ENCODE peak calls at places on chromosomes 6 and 20, in six cellular contexts. L is HFF-Myc; B is Peyer's patch; G is AG09309; C is mucosa of descending colon; O is CD8-positive, alpha-beta T cell. Q is an unnamed sample.

GRCh38 chr20:22819134-22819533 is 216.0 kb upstream of the SSTR4 start:
- DNase-seq in B (no peak), O (no peak), C (no peak), G (no peak), L (no peak), Q (no peak)

GRCh38 chr6:41286544-41287346 is at the start of gene TREM1:
- DNase-seq in L (peak), B (no peak), O (no peak), C (no peak), G (peak), Q (no peak)

GRCh38 chr6:111626446-111626845 is 20.8 kb upstream of the TRAF3IP2 start:
- DNase-seq in B (no peak), O (no peak), C (no peak), L (no peak), G (no peak), Q (no peak)

GRCh38 chr6:3619800-3620199 is 131.7 kb downstream of the PXDC1 start:
- DNase-seq in B (no peak), L (no peak), C (no peak), O (no peak), G (no peak), Q (no peak)

GRCh38 chr6:21144928-21145327 is 448.6 kb upstream of the SOX4 start:
- DNase-seq in O (no peak), B (no peak), C (no peak), L (no peak), G (no peak), Q (no peak)

GRCh38 chr6:6793388-6794250 is 205.1 kb downstream of the LY86 start:
- DNase-seq in C (no peak), B (no peak), O (no peak), L (no peak), G (no peak), Q (no peak)

GRCh38 chr6:48111143-48111506 is at the start of gene PTCHD4:
- DNase-seq in B (no peak), L (peak), C (no peak), O (no peak), G (peak), Q (peak)

GRCh38 chr6:42505377-42505702 is 53.6 kb upstream of the TRERF1 start:
- DNase-seq in G (no peak), B (no peak), O (no peak), C (no peak), L (no peak), Q (no peak)

GRCh38 chr20:13331536-13331935 is 110.5 kb downstream of the ISM1 start:
- DNase-seq in L (no peak), O (no peak), B (no peak), C (no peak), G (no peak), Q (no peak)

GRCh38 chr6:14401181-14401745 is 283.7 kb downstream of the CD83 start:
- DNase-seq in G (no peak), L (no peak), O (no peak), C (no peak), B (no peak), Q (no peak)

GRCh38 chr6:137722749-137723272 is 144.2 kb upstream of the TNFAIP3 start:
- DNase-seq in B (no peak), O (no peak), C (no peak), L (no peak), G (no peak), Q (no peak)

GRCh38 chr6:11427827-11428245 is 109.7 kb upstream of the TMEM170B start:
- DNase-seq in C (no peak), B (no peak), O (no peak), G (no peak), L (no peak), Q (peak)

GRCh38 chr6:131782764-131783163 is 25.1 kb upstream of the ENPP1 start:
- DNase-seq in C (no peak), O (no peak), L (no peak), G (no peak), B (no peak), Q (no peak)

GRCh38 chr6:137705166-137706064 is 161.6 kb upstream of the TNFAIP3 start:
- DNase-seq in B (peak), C (peak), G (no peak), L (no peak), O (peak), Q (peak)

GRCh38 chr6:158772172-158772571 is 47.0 kb downstream of the EZR start:
- DNase-seq in C (no peak), O (no peak), L (no peak), G (no peak), B (no peak), Q (no peak)

GRCh38 chr20:3509064-3509463 is 38.2 kb downstream of the ATRN start:
- DNase-seq in G (no peak), C (no peak), O (no peak), B (no peak), L (no peak), Q (no peak)

GRCh38 chr6:30876039-30876730 is 8.1 kb upstream of the DDR1 start:
- DNase-seq in B (no peak), L (no peak), G (peak), O (no peak), C (no peak), Q (peak)

GRCh38 chr20:49888341-49889244 is 26.7 kb downstream of the SPATA2 start:
- DNase-seq in L (no peak), G (no peak), C (no peak), O (peak), B (peak), Q (peak)

GRCh38 chr6:34514593-34515472 is 41.3 kb downstream of the SPDEF start:
- DNase-seq in G (no peak), B (no peak), O (no peak), C (no peak), L (peak), Q (peak)

GRCh38 chr6:89145461-89145961 is 344 bp upstream of the PM20D2 start:
- DNase-seq in G (no peak), C (no peak), O (peak), B (peak), L (peak), Q (no peak)

GRCh38 chr20:51584116-51584515 is 41.6 kb upstream of the NFATC2 start:
- DNase-seq in B (no peak), G (no peak), C (no peak), L (no peak), O (no peak), Q (no peak)

GRCh38 chr6:42099340-42100028 is 42.9 kb downstream of the C6orf132 start:
- DNase-seq in C (peak), L (no peak), G (no peak), O (no peak), B (no peak), Q (no peak)

GRCh38 chr6:30155522-30156261 is 5.3 kb downstream of the TRIM10 start:
- DNase-seq in G (no peak), L (no peak), O (no peak), B (no peak), C (no peak), Q (no peak)

GRCh38 chr6:8888468-8888867 is 453.1 kb upstream of the SLC35B3 start:
- DNase-seq in G (no peak), B (no peak), L (no peak), O (no peak), C (no peak), Q (no peak)

GRCh38 chr6:90468080-90468479 is 118.8 kb downstream of the MAP3K7 start:
- DNase-seq in C (no peak), G (no peak), B (no peak), L (no peak), O (no peak), Q (no peak)

GRCh38 chr6:167819640-167820039 is 7.1 kb upstream of the AFDN start:
- DNase-seq in G (no peak), C (no peak), L (no peak), B (no peak), O (no peak), Q (no peak)

GRCh38 chr20:62400021-62400420 is 7.1 kb downstream of the CABLES2 start:
- DNase-seq in B (no peak), G (no peak), O (no peak), L (no peak), C (no peak), Q (no peak)

DNA sequence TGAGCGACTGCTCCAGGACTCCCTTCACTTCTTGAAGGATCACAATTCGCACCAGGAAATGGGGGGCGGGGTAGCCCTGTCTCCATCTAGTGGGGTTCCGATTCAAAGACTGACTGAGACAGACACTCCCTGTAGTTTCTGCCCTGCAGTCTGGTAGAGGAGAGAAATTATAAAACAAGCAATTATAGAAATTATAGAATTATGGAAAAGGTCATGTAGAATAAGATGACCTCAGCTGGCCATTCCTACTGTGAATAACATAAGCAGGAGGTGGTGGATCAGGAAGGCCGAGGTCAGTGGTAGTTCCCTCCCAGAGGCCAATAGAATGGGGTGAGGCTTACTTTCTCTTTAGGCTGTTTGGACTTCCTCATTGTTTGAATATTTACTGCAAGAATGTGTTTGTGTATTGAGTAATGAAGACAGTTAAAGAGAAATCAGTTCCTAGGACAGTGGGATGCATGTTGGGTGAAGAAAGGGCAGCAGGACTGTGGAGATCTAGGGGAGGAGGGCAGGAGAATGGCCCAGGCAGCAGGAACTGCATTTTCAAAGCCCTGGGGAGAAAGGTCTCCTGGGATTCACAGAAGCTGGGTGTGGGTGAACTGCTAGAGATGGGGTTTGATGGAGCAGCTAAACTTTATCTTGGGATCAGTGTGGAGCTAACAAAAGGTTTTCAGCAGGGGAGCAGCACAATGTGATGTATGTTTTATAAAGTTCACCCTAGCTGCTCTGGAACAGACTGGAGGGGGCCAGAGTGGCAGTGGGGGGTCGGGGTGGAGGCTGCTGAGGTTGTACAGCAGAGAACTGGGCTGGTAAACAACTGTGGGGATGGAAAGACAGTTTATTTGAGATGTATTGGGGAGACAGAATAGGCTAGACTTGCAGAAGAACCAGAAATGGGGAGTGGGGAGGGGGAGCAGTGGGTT is 2.1 kb downstream of the ZNF341 start:
- DNase-seq in C (peak), B (peak), L (no peak), O (no peak), G (no peak), Q (no peak)
- TF ChIP-seq CTCF in C (no peak), B (no peak), L (no peak), O (no peak), G (no peak), Q (no peak)

GRCh38 chr6:161444464-161444863 is 170.6 kb upstream of the AGPAT4 start:
- DNase-seq in L (no peak), B (no peak), C (no peak), G (no peak), O (no peak), Q (peak)
- H3K4me3 ChIP-seq in L (no peak), B (no peak), C (no peak), G (no peak), O (no peak), Q (no peak)

GRCh38 chr20:44698351-44698750 is 16.8 kb upstream of the CCN5 start:
- DNase-seq in C (no peak), O (no peak), B (no peak), G (no peak), L (no peak), Q (no peak)

GRCh38 chr20:44693625-44694024 is 21.5 kb upstream of the CCN5 start:
- DNase-seq in L (no peak), B (no peak), G (no peak), O (no peak), C (no peak), Q (no peak)

GRCh38 chr20:44694159-44694558 is 21.0 kb upstream of the CCN5 start:
- DNase-seq in B (no peak), L (no peak), O (no peak), G (no peak), C (no peak), Q (no peak)

GRCh38 chr20:44695295-44696230 is 19.6 kb upstream of the CCN5 start:
- DNase-seq in G (peak), O (no peak), B (no peak), C (no peak), L (no peak), Q (no peak)

GRCh38 chr20:44696315-44696714 is 18.9 kb upstream of the CCN5 start:
- DNase-seq in B (no peak), G (no peak), C (no peak), L (no peak), O (no peak), Q (no peak)
- TF ChIP-seq CTCF in B (no peak), G (no peak), C (no peak), L (no peak), O (no peak), Q (no peak)

DNA sequence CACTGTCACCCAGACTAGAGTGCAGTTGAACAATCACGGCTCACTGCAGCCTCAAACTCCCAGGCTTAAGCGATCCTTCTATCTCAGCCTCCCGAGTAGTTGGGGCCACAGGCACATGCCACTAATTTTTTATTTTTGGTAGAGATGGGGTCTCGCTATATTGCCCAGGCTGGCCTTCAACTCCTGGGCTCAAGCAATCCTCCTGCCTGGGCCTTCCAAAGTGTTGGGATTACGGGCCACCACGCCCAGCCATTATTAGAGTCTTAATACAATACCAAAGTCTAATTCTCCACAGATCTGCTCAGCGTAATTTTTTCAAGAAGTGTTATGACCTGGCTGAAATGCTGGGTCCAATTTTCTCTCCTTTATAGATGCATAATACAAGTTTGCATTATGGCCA is 3.0 kb downstream of the GCLC start:
- DNase-seq in L (no peak), G (no peak), O (no peak), C (no peak), B (no peak), Q (no peak)
- H3K4me3 ChIP-seq in L (no peak), G (no peak), O (no peak), C (no peak), B (no peak), Q (no peak)

GRCh38 chr20:35562541-35563110 is 20.7 kb downstream of the ERGIC3 start:
- DNase-seq in B (no peak), C (no peak), G (no peak), O (no peak), L (no peak), Q (no peak)

GRCh38 chr20:35560105-35560511 is 18.2 kb downstream of the ERGIC3 start:
- DNase-seq in C (no peak), L (no peak), B (no peak), O (no peak), G (no peak), Q (no peak)

GRCh38 chr20:35560541-35560940 is 18.7 kb downstream of the ERGIC3 start:
- DNase-seq in O (no peak), B (no peak), C (no peak), G (no peak), L (no peak), Q (no peak)

GRCh38 chr20:35561268-35561667 is 19.4 kb downstream of the ERGIC3 start:
- DNase-seq in C (no peak), L (peak), O (no peak), G (peak), B (peak), Q (no peak)

GRCh38 chr20:35561671-35562070 is 19.8 kb downstream of the ERGIC3 start:
- DNase-seq in G (no peak), L (no peak), B (no peak), C (no peak), O (no peak), Q (no peak)
- TF ChIP-seq CTCF in G (no peak), L (no peak), B (no peak), C (no peak), O (no peak), Q (no peak)

DNA sequence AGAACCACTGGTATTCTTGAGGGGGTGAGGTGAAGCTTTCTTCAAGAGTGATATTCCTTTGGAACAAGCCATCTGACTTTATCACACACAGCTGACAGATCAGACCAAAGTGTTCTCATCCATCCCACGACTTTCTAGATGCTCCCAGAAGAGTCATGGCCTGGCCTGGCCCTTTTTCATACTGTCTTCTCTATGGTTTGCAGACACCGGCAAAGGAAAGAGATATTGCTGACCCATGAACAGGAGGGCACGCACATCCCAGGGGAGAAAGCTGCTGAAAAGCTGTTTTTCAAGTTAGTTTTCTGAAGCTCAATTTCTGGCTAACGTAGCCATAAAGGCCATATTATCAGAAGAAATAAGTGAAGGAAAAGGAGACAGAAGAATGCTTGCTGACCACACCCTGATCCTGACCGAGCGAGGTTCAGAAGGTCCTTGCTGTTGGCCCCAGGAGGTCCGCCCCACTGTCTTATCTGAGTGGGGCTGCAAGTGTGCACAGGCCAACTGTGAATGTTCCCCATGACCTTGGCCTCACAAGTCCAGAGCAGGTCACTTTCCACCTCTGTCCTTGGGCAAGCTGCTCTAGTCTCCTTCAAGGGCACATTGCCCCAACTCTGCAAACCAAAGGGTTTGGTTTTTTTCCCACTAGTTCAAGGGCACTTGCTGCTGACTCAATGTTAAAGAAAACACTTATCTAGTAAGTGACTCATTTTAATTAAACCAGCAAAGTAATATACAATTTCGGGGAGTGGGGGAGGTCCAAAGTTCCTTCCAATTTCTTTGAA is 2.0 kb downstream of the ACSS1 start:
- DNase-seq in C (no peak), O (no peak), B (no peak), G (no peak), L (no peak), Q (no peak)
- H3K4me3 ChIP-seq in C (no peak), O (peak), B (peak), G (no peak), L (no peak), Q (no peak)

GRCh38 chr20:38727602-38728236 is 3.4 kb downstream of the SLC32A1 start:
- DNase-seq in O (no peak), C (no peak), L (no peak), B (no peak), G (no peak), Q (no peak)

GRCh38 chr20:38725959-38726848 is 1.9 kb downstream of the SLC32A1 start:
- DNase-seq in B (peak), C (no peak), O (peak), G (no peak), L (no peak), Q (peak)

GRCh38 chr20:38728237-38728761 is 4.0 kb downstream of the SLC32A1 start:
- DNase-seq in L (no peak), C (no peak), O (no peak), B (no peak), G (no peak), Q (no peak)

GRCh38 chr20:38725458-38725958 is 1.2 kb downstream of the SLC32A1 start:
- DNase-seq in B (no peak), G (no peak), O (no peak), C (no peak), L (no peak), Q (no peak)

DNA sequence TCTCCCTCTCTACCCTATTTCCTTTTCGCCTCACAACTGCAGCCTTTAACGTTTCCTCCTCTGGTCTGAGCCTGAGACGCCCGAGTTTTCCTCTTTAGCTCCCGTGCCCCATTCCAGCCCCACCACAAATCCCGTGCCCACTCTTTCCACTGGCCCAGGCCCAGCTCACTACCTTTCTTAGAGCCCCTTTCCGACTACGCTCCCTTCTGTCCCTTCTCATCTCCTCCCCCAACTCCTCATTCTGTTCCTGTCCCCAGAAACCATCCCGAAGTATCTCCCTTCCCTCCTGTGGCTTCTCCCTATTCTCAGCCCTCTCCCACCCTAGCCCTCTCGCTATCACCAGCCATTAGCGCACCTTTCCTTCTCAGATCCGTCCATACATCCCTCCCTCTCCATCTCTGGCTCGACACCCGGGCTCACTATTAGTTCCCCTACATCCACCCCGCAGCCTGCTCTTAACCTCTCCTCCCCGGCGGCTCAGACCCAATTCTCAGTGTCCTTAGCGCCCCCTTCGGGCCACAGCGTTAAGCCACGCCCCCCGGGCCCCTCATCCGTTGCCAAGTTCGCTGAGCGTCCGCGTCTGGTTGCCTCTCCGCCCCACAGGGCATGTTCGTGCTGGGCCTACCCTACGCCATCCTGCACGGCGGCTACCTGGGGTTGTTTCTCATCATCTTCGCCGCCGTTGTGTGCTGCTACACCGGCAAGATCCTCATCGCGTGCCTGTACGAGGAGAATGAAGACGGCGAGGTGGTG is 2.7 kb downstream of the SLC32A1 start:
- DNase-seq in L (no peak), O (no peak), C (no peak), G (no peak), B (no peak), Q (no peak)
- TF ChIP-seq CTCF in L (peak), O (no peak), C (no peak), G (no peak), B (no peak), Q (peak)

Q was measured in astrocyte of the cerebellum.